ENCODE peak calls at places on chromosomes 4 and X, in four cellular contexts. T, F, H and W are unnamed samples.

GRCh38 chr4:150593996-150594395 is 12.0 kb downstream of the MAB21L2 start:
- DNase-seq in T (no peak), H (no peak), F (no peak), W (no peak)

GRCh38 chr4:56654238-56654632 is 26.9 kb downstream of the HOPX start:
- DNase-seq in T (no peak), F (no peak), H (no peak), W (no peak)

GRCh38 chr4:128501239-128501638 is 213.6 kb upstream of the PGRMC2 start:
- DNase-seq in F (no peak), H (no peak), T (no peak), W (no peak)

GRCh38 chrX:94058728-94059382 is 384.8 kb downstream of the FAM133A start:
- DNase-seq in F (peak), H (peak), T (no peak), W (peak)

GRCh38 chrX:153933751-153934472 is 925 bp downstream of the NAA10 start:
- DNase-seq in H (no peak), T (no peak), F (no peak), W (no peak)

GRCh38 chrX:36898301-36898700 is 109.9 kb upstream of the FAM47C start:
- DNase-seq in H (no peak), F (peak), T (no peak), W (peak)

GRCh38 chr4:134072137-134072536 is 129.5 kb downstream of the PABPC4L start:
- DNase-seq in T (no peak), H (no peak), F (no peak), W (no peak)

GRCh38 chr4:64822405-64822804 is 413.2 kb upstream of the TECRL start:
- DNase-seq in H (no peak), F (no peak), T (no peak), W (no peak)

GRCh38 chr4:53520114-53520513 is 71.2 kb downstream of the LNX1 start:
- DNase-seq in F (peak), H (no peak), T (no peak), W (no peak)